ENCODE peak calls at places on chromosomes 2 and 18, in eight cellular contexts. I is aorta; F is CD8-positive, alpha-beta T cell; N is psoas muscle; P is CD8-positive, alpha-beta memory T cell; A is upper lobe of right lung; S is brain microvascular endothelial cell; Y is adipocyte. B is an unnamed sample.
A peak's percentile ranks its signal among the peaks of the same experiment; 100 is the strongest.

GRCh38 chr2:37232131-37232933 is 874 bp downstream of the NDUFAF7 start:
- DNase-seq in N (peak; percentile 53), A (peak; percentile 63), P (no peak), F (no peak), I (peak; percentile 43), S (no peak), Y (no peak), B (peak; percentile 30)

GRCh38 chr2:37500031-37500430 is 155.6 kb downstream of the QPCT start:
- DNase-seq in A (no peak), I (no peak), F (no peak), Y (no peak), S (no peak), N (no peak), P (no peak), B (no peak)

GRCh38 chr2:96404446-96405373 is 69.1 kb downstream of the NCAPH start:
- DNase-seq in N (peak; percentile 61), F (no peak), A (peak; percentile 71), P (no peak), I (peak; percentile 60), Y (no peak), S (no peak), B (peak; percentile 64)

GRCh38 chr18:56709463-56709862 is 58.3 kb downstream of the WDR7 start:
- DNase-seq in Y (peak; percentile 50), S (peak; percentile 87), A (no peak), I (no peak), F (peak; percentile 35), N (no peak), P (peak; percentile 49), B (no peak)

GRCh38 chr2:76330865-76331264 is 620.1 kb upstream of the GCFC2 start:
- DNase-seq in S (no peak), P (no peak), Y (no peak), I (no peak), A (no peak), F (no peak), N (no peak), B (no peak)

GRCh38 chr2:232327089-232328037 is 51.2 kb upstream of the ALPP start:
- DNase-seq in I (peak; percentile 72), Y (peak; percentile 63), F (peak; percentile 87), P (peak; percentile 71), S (peak; percentile 64), N (peak; percentile 85), A (peak; percentile 84), B (peak; percentile 40)

GRCh38 chr2:172790404-172790803 is 54.8 kb downstream of the RAPGEF4 start:
- DNase-seq in F (no peak), A (no peak), S (no peak), Y (no peak), P (no peak), I (no peak), N (no peak), B (no peak)

GRCh38 chr2:174627216-174627615 is 29.6 kb upstream of the WIPF1 start:
- DNase-seq in Y (no peak), N (no peak), I (no peak), P (no peak), F (no peak), A (no peak), S (no peak), B (no peak)

GRCh38 chr2:16142383-16143361 is 202.3 kb downstream of the MYCN start:
- DNase-seq in I (no peak), P (no peak), Y (no peak), S (no peak), A (no peak), F (no peak), N (no peak), B (no peak)

GRCh38 chr2:99472327-99472960 is 17.4 kb downstream of the REV1 start:
- DNase-seq in F (no peak), I (no peak), Y (no peak), N (no peak), P (no peak), S (no peak), A (no peak), B (no peak)

GRCh38 chr2:130760754-130761751 is 5.7 kb downstream of the AMER3 start:
- DNase-seq in S (no peak), A (no peak), I (no peak), Y (no peak), N (no peak), F (no peak), P (no peak), B (no peak)

GRCh38 chr2:185628985-185629384 is 109.6 kb upstream of the FSIP2 start:
- DNase-seq in N (no peak), F (no peak), S (no peak), Y (no peak), P (no peak), A (no peak), I (no peak), B (no peak)

GRCh38 chr18:73829146-73829545 is 318.5 kb downstream of the FBXO15 start:
- DNase-seq in Y (no peak), S (no peak), A (no peak), I (no peak), P (no peak), F (no peak), N (no peak), B (no peak)

GRCh38 chr18:9410515-9410914 is 64.8 kb upstream of the RALBP1 start:
- DNase-seq in A (no peak), N (no peak), S (no peak), F (no peak), Y (no peak), I (no peak), P (no peak), B (no peak)

GRCh38 chr18:10398571-10398970 is 55.9 kb upstream of the APCDD1 start:
- DNase-seq in S (no peak), F (no peak), Y (peak; percentile 14), I (no peak), N (no peak), A (no peak), P (no peak), B (no peak)

GRCh38 chr2:75994759-75995158 is 284.0 kb upstream of the GCFC2 start:
- DNase-seq in N (no peak), Y (no peak), P (no peak), F (no peak), A (no peak), I (no peak), S (no peak), B (peak; percentile 26)

GRCh38 chr2:28488858-28489575 is 6.8 kb upstream of the PLB1 start:
- DNase-seq in A (no peak), N (no peak), S (no peak), P (no peak), F (no peak), Y (no peak), I (no peak), B (no peak)

GRCh38 chr2:216683846-216684245 is 11.5 kb downstream of the IGFBP5 start:
- DNase-seq in P (no peak), F (no peak), Y (peak; percentile 98), S (peak; percentile 72), I (no peak), A (no peak), N (peak; percentile 87), B (no peak)

GRCh38 chr2:237351046-237351445 is 62.9 kb downstream of the COL6A3 start:
- DNase-seq in A (no peak), N (no peak), Y (no peak), P (no peak), I (no peak), F (no peak), S (no peak), B (no peak)

GRCh38 chr2:231223001-231223375 is 24.6 kb downstream of the ARMC9 start:
- DNase-seq in F (no peak), S (no peak), Y (no peak), N (no peak), A (no peak), P (no peak), I (no peak), B (no peak)

GRCh38 chr2:231227309-231228162 is 29.1 kb downstream of the ARMC9 start:
- DNase-seq in Y (peak; percentile 93), F (peak; percentile 27), S (peak; percentile 79), P (peak; percentile 39), A (no peak), N (no peak), I (peak; percentile 61), B (no peak)

GRCh38 chr2:231223458-231223970 is 25.1 kb downstream of the ARMC9 start:
- DNase-seq in I (no peak), N (no peak), S (no peak), F (no peak), A (no peak), P (no peak), Y (peak; percentile 32), B (no peak)

GRCh38 chr2:231228223-231228622 is 29.8 kb downstream of the ARMC9 start:
- DNase-seq in Y (no peak), N (no peak), A (no peak), P (no peak), S (no peak), F (no peak), I (no peak), B (no peak)

DNA sequence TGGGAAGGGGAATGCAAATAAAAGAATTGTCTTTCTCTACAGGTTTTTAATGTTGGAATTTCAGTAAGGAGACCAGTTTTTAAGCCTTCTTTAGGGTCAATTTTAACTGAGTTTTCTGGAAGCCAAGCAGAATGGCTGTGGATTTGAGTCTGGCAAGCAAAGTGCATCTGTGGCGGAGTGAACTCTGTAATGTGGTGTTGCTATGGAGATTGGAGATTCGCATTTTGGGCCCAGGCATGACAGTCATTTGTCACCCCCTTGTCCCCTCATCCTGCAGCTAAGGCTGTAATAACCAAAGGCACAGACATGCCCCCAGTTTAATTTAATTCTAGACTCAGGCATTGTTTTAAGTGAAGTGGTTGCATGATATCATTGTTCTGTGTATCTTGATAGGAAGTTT is 30.5 kb downstream of the ARMC9 start:
- DNase-seq in P (no peak), N (no peak), S (no peak), A (no peak), I (no peak), F (no peak), Y (no peak), B (no peak)
- H3K4me3 ChIP-seq in P (no peak overlapping the region), N (no peak overlapping the region), S (no peak overlapping the region), A (no peak overlapping the region), I (no peak overlapping the region), F (no peak overlapping the region), Y (no peak overlapping the region), B (no peak overlapping the region)

GRCh38 chr2:11864724-11865123 is 118.3 kb downstream of the LPIN1 start:
- DNase-seq in I (no peak), N (no peak), Y (no peak), S (no peak), F (no peak), P (no peak), A (no peak), B (no peak)
- H3K36me3 ChIP-seq in I (no peaks in the 10 kb centered on the region), N (no peaks in the 10 kb centered on the region), Y (no peaks in the 10 kb centered on the region), S (no peaks in the 10 kb centered on the region), F (no peaks in the 10 kb centered on the region), P (no peaks in the 10 kb centered on the region), A (no peaks in the 10 kb centered on the region), B (no peaks in the 10 kb centered on the region)

GRCh38 chr2:111938392-111938791 is 40.0 kb downstream of the MERTK start:
- DNase-seq in A (no peak), N (no peak), F (no peak), P (no peak), I (no peak), Y (no peak), S (no peak), B (no peak)
- H3K4me3 ChIP-seq in A (no peak overlapping the region), N (no peak overlapping the region), F (no peak overlapping the region), P (no peak overlapping the region), I (no peak overlapping the region), Y (no peak overlapping the region), S (no peak overlapping the region), B (no peak overlapping the region)

DNA sequence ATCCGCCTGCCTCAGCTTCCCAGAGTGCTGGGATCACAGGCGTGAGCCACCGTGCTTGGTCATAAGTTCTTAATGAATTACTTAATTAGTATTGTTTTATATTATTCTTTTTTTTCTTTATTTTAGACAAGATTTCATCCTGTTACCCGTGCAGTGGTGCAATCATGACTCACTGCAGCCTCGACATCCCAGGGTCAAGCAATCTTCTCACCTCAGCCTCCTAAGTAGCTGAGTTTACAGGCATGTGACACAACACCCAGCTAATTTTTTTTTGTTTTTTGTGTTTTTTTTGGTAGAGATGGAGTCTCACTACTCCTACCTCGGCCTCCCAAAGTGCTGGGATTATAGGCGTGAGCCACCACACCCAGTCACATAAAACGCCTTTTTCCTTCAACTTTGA is 17.3 kb downstream of the C2orf42 start:
- DNase-seq in Y (no peak), I (no peak), N (no peak), P (no peak), A (peak; percentile 12), S (no peak), F (no peak), B (no peak)
- H3K36me3 ChIP-seq in Y (peaks cover 47% of the 10 kb centered on the region), I (no peaks in the 10 kb centered on the region), N (peaks cover 8% of the 10 kb centered on the region), P (peaks cover 16% of the 10 kb centered on the region), A (peaks cover 91% of the 10 kb centered on the region), S (peaks cover 28% of the 10 kb centered on the region), F (peaks cover 7% of the 10 kb centered on the region), B (no peaks in the 10 kb centered on the region)